ENCODE peak calls at places on chromosomes 12 and 14, in nine cellular contexts. L is IMR-90; G is PC-3; F is aorta; R is body of pancreas; U is suprapubic skin; M is HepG2; Z is CD8-positive, alpha-beta T cell; N is cardiac muscle cell. Y is an unnamed sample.

GRCh38 chr12:53931844-53932581 is 6.6 kb upstream of the HOXC13 start:
- DNase-seq in L (no peak), G (no peak), F (no peak), R (no peak), U (no peak), M (no peak), Z (no peak), N (no peak), Y (no peak)

GRCh38 chr14:65720743-65721142 is 308.2 kb downstream of the FUT8 start:
- DNase-seq in L (no peak), G (no peak), F (no peak), R (no peak), U (no peak), M (peak), Z (no peak), N (no peak), Y (no peak)

GRCh38 chr14:90714811-90715210 is 101.4 kb downstream of the TTC7B start:
- DNase-seq in L (peak), G (no peak), F (no peak), R (no peak), U (no peak), M (no peak), Z (no peak), N (peak), Y (no peak)

GRCh38 chr12:77830502-77830901 is at the start of gene NAV3:
- DNase-seq in L (no peak), G (no peak), F (no peak), R (no peak), U (no peak), M (no peak), Z (no peak), N (peak), Y (no peak)

GRCh38 chr12:120134307-120134980 is 17.9 kb upstream of the RAB35 start:
- DNase-seq in L (no peak), G (no peak), F (no peak), R (no peak), U (no peak), M (no peak), Z (no peak), N (no peak), Y (no peak)

GRCh38 chr12:66596189-66596588 is 82.7 kb downstream of the GRIP1 start:
- DNase-seq in L (peak), G (peak), F (no peak), R (no peak), U (no peak), M (no peak), Z (no peak), N (peak), Y (no peak)

GRCh38 chr14:20989464-20989786 is 355 bp upstream of the METTL17 start:
- DNase-seq in L (no peak), G (no peak), F (no peak), R (no peak), U (no peak), M (no peak), Z (no peak), N (no peak), Y (no peak)

GRCh38 chr14:70571139-70571538 is 29.3 kb downstream of the MED6 start:
- DNase-seq in L (no peak), G (no peak), F (no peak), R (no peak), U (no peak), M (no peak), Z (no peak), N (no peak), Y (no peak)

GRCh38 chr12:57579677-57580465 is 11.1 kb upstream of the PIP4K2C start:
- DNase-seq in L (peak), G (peak), F (no peak), R (no peak), U (no peak), M (peak), Z (no peak), N (no peak), Y (no peak)

GRCh38 chr14:30214456-30215090 is 286.9 kb upstream of the PRKD1 start:
- DNase-seq in L (peak), G (peak), F (no peak), R (peak), U (no peak), M (peak), Z (no peak), N (peak), Y (no peak)

GRCh38 chr14:61527325-61528100 is 167.8 kb upstream of the HIF1A start:
- DNase-seq in L (peak), G (peak), F (peak), R (peak), U (no peak), M (peak), Z (no peak), N (peak), Y (no peak)
- H3K27ac ChIP-seq in L (peak), G (peak), F (peak), R (peak), U (peak), M (peak), Z (no peak), N (peak), Y (peak)

GRCh38 chr14:104169005-104169764 is 30.8 kb downstream of the KIF26A start:
- DNase-seq in L (no peak), G (no peak), F (no peak), R (no peak), U (no peak), M (no peak), Z (no peak), N (no peak), Y (no peak)
- H3K27ac ChIP-seq in L (no peak), G (no peak), F (no peak), R (no peak), U (no peak), M (no peak), Z (no peak), N (no peak), Y (peak)

DNA sequence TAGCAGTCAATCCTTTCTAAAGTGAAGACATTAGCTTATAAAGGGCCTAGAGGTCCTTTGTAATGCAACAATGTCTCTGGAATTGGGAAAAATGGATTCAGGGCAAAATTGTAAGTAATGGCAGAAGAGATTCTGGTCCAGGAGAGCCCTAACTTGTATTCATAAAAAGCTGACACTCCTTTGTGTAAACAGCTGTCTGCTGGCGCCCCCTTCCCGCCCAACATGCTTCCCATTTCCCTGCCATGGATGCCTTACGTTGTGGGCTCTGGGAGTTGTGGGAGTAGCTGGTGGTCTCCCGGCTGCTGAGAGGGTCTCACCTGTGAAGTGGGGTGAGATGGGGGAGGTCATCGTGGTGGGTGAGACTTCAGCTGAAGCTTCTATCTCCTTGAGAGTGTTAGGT is 2.3 kb downstream of the ACRBP start:
- DNase-seq in L (no peak), G (no peak), F (peak), R (no peak), U (no peak), M (no peak), Z (no peak), N (peak), Y (no peak)
- H3K27ac ChIP-seq in L (no peak), G (no peak), F (no peak), R (no peak), U (no peak), M (no peak), Z (no peak), N (no peak), Y (peak)

GRCh38 chr12:51009038-51009437 is 17.1 kb downstream of the SLC11A2 start:
- DNase-seq in L (no peak), G (no peak), F (peak), R (no peak), U (peak), M (no peak), Z (peak), N (peak), Y (peak)
- H3K27ac ChIP-seq in L (no peak), G (no peak), F (no peak), R (no peak), U (peak), M (no peak), Z (peak), N (no peak), Y (peak)

DNA sequence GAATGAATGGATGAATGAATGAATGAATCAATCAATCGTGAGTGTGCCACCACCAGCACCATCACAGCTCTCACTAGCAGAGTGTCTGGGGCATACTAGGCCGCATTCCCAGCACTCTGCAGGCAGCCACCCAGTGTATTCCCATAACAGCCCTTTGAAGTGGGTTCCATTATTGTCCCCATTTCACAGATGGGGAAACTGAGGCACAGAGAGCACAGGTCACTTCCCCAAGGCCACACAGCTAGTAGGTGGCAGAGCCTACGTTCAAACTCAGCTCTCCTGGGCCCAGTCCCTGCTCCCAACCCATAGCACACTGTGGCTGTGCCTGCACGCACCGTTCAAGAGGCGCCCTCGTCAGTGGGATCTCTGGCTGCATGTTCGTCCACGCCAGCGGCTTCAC is 88.1 kb downstream of the RFLNA start:
- DNase-seq in L (no peak), G (no peak), F (no peak), R (no peak), U (no peak), M (no peak), Z (no peak), N (no peak), Y (no peak)
- H3K27ac ChIP-seq in L (peak), G (peak), F (no peak), R (peak), U (no peak), M (no peak), Z (no peak), N (no peak), Y (peak)

DNA sequence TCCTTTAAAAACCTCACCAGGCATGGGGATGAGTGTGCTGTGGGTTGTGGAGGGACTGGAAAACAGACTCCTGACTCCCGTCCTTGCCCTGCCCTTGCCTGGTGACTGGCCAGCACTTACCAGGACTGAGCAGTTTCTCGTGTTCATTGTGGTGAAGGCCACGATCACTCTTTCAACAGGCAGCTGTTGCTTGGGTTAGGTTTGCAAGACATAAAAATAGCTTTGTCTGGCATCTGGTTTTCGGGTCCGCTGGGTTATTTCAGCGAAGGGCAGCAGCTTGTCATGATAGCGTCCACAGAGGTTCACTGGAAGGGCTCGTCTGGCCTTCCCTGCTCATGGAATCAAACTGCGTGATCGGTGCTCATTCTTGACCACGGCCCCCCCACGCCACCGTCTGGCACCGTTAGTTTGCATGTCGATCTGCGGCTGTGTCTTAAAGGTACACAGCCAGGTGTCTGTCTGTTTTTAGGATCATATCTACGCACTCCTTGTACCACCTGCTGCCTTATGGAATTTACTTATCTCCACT is 15.2 kb downstream of the ACACB start:
- DNase-seq in L (no peak), G (no peak), F (no peak), R (peak), U (no peak), M (no peak), Z (no peak), N (no peak), Y (peak)
- H3K27ac ChIP-seq in L (no peak), G (no peak), F (no peak), R (peak), U (peak), M (no peak), Z (no peak), N (peak), Y (peak)

Y was measured in heart left ventricle.